ENCODE peak calls at places on chromosome 19, in eight cellular contexts. One of them, this sample, is unnamed.

GRCh38 chr19:4066682-4067395 is at the start of gene ZBTB7A:
- DNase-seq in cardiac fibroblast: peak
- DNase-seq in AG20443: peak
- DNase-seq in astrocyte of the spinal cord: peak
- DNase-seq in H54: peak
- DNase-seq in ELF-1: no peak
- DNase-seq in IMR-90: peak
- DNase-seq in left ventricle myocardium inferior: peak
- DNase-seq in this sample: peak

GRCh38 chr19:44741258-44741731 is 7.2 kb upstream of the BCL3 start:
- DNase-seq in AG20443: no peak
- DNase-seq in astrocyte of the spinal cord: no peak
- DNase-seq in IMR-90: no peak
- DNase-seq in cardiac fibroblast: peak
- DNase-seq in ELF-1: no peak
- DNase-seq in left ventricle myocardium inferior: no peak
- DNase-seq in H54: no peak
- DNase-seq in this sample: no peak

GRCh38 chr19:5863030-5863665 is 7.2 kb downstream of the FUT5 start:
- DNase-seq in ELF-1: no peak
- DNase-seq in astrocyte of the spinal cord: no peak
- DNase-seq in IMR-90: no peak
- DNase-seq in H54: no peak
- DNase-seq in left ventricle myocardium inferior: no peak
- DNase-seq in AG20443: no peak
- DNase-seq in cardiac fibroblast: no peak
- DNase-seq in this sample: no peak

GRCh38 chr19:18743281-18743825 is 47.8 kb downstream of the COMP start:
- DNase-seq in ELF-1: peak
- DNase-seq in cardiac fibroblast: no peak
- DNase-seq in IMR-90: peak
- DNase-seq in left ventricle myocardium inferior: peak
- DNase-seq in H54: no peak
- DNase-seq in astrocyte of the spinal cord: peak
- DNase-seq in AG20443: no peak
- DNase-seq in this sample: no peak

GRCh38 chr19:3655402-3656072 is 28.9 kb upstream of the CACTIN start:
- DNase-seq in ELF-1: no peak
- DNase-seq in H54: peak
- DNase-seq in left ventricle myocardium inferior: no peak
- DNase-seq in IMR-90: peak
- DNase-seq in astrocyte of the spinal cord: peak
- DNase-seq in AG20443: peak
- DNase-seq in cardiac fibroblast: peak
- DNase-seq in this sample: no peak

GRCh38 chr19:49875801-49876421 is 1.2 kb downstream of the AKT1S1 start:
- DNase-seq in IMR-90: peak
- DNase-seq in H54: no peak
- DNase-seq in left ventricle myocardium inferior: peak
- DNase-seq in ELF-1: peak
- DNase-seq in astrocyte of the spinal cord: peak
- DNase-seq in cardiac fibroblast: no peak
- DNase-seq in AG20443: no peak
- DNase-seq in this sample: peak

GRCh38 chr19:2242092-2242537 is 5.5 kb downstream of the SF3A2 start:
- DNase-seq in left ventricle myocardium inferior: no peak
- DNase-seq in cardiac fibroblast: no peak
- DNase-seq in ELF-1: no peak
- DNase-seq in AG20443: no peak
- DNase-seq in IMR-90: no peak
- DNase-seq in H54: no peak
- DNase-seq in astrocyte of the spinal cord: no peak
- DNase-seq in this sample: no peak

GRCh38 chr19:57389194-57389729 is 392 bp upstream of the ZNF548 start:
- DNase-seq in AG20443: no peak
- DNase-seq in astrocyte of the spinal cord: no peak
- DNase-seq in H54: no peak
- DNase-seq in ELF-1: no peak
- DNase-seq in left ventricle myocardium inferior: no peak
- DNase-seq in cardiac fibroblast: no peak
- DNase-seq in IMR-90: no peak
- DNase-seq in this sample: no peak

GRCh38 chr19:10688545-10689280 is 12.5 kb upstream of the QTRT1 start:
- DNase-seq in astrocyte of the spinal cord: no peak
- DNase-seq in left ventricle myocardium inferior: no peak
- DNase-seq in H54: no peak
- DNase-seq in AG20443: no peak
- DNase-seq in ELF-1: no peak
- DNase-seq in IMR-90: no peak
- DNase-seq in cardiac fibroblast: no peak
- DNase-seq in this sample: no peak